ENCODE peak calls at places on chromosomes 12 and 14, in nine cellular contexts. S, J, R, L, V, T, Z, E and A are unnamed samples.

GRCh38 chr14:23620177-23620702 is 15.9 kb upstream of the DHRS2 start:
- DNase-seq in L (no peak), E (no peak), Z (no peak), T (no peak), J (no peak), R (no peak), S (no peak), V (no peak), A (no peak)

GRCh38 chr14:50631408-50631821 is 36.7 kb downstream of the SAV1 start:
- DNase-seq in V (no peak), T (no peak), E (no peak), S (no peak), J (no peak), Z (peak), R (no peak), L (no peak), A (no peak)

GRCh38 chr12:93784339-93785086 is 107.3 kb downstream of the CRADD start:
- DNase-seq in S (no peak), T (peak), J (peak), Z (no peak), L (peak), E (no peak), R (no peak), V (no peak), A (peak)

GRCh38 chr14:62736004-62736403 is 309.3 kb downstream of the KCNH5 start:
- DNase-seq in L (no peak), V (no peak), R (no peak), Z (no peak), E (no peak), J (no peak), T (no peak), S (no peak), A (no peak)

GRCh38 chr14:87156878-87157277 is 836.1 kb downstream of the GALC start:
- DNase-seq in V (no peak), E (no peak), J (no peak), S (no peak), L (no peak), T (no peak), Z (no peak), R (no peak), A (no peak)

GRCh38 chr14:103594265-103594664 is 31.5 kb downstream of the COA8 start:
- DNase-seq in E (peak), S (peak), J (peak), Z (peak), L (peak), T (peak), V (peak), R (no peak), A (peak)

GRCh38 chr14:104092931-104093365 is 7.4 kb downstream of the ASPG start:
- DNase-seq in L (no peak), J (no peak), T (no peak), E (no peak), S (no peak), R (peak), Z (no peak), V (no peak), A (no peak)

GRCh38 chr12:131085816-131086591 is 132.3 kb downstream of the ADGRD1 start:
- DNase-seq in S (no peak), J (no peak), Z (no peak), T (no peak), V (no peak), L (no peak), R (no peak), E (no peak), A (no peak)

GRCh38 chr12:29395356-29395755 is 14.4 kb upstream of the ERGIC2 start:
- DNase-seq in V (no peak), T (no peak), E (no peak), S (no peak), R (no peak), Z (no peak), L (no peak), J (no peak), A (no peak)

GRCh38 chr14:28774764-28775738 is 8.5 kb downstream of the FOXG1 start:
- DNase-seq in L (no peak), Z (no peak), J (no peak), S (no peak), V (no peak), E (no peak), T (no peak), R (no peak), A (no peak)

GRCh38 chr14:64800000-64800399 is 79.7 kb downstream of the SPTB start:
- DNase-seq in E (no peak), S (peak), T (peak), L (peak), J (peak), V (no peak), Z (peak), R (no peak), A (peak)
- TF ChIP-seq CTCF in E (peak), S (peak), T (peak), L (peak), J (peak), V (peak), Z (peak), R (peak), A (peak)

GRCh38 chr12:12127304-12127703 is 56.6 kb downstream of the BCL2L14 start:
- DNase-seq in J (no peak), T (no peak), E (no peak), L (no peak), R (no peak), Z (no peak), S (no peak), V (no peak), A (no peak)
- TF ChIP-seq CTCF in J (no peak), T (no peak), E (no peak), L (no peak), R (no peak), Z (no peak), S (no peak), V (no peak), A (no peak)

GRCh38 chr12:13080276-13080675 is 23.2 kb downstream of the GSG1 start:
- DNase-seq in V (no peak), E (no peak), S (no peak), L (no peak), T (no peak), R (no peak), J (no peak), Z (no peak), A (no peak)
- TF ChIP-seq CTCF in V (no peak), E (no peak), S (no peak), L (no peak), T (no peak), R (no peak), J (no peak), Z (no peak), A (no peak)

GRCh38 chr12:101924647-101925046 is 47.3 kb downstream of the DRAM1 start:
- DNase-seq in L (no peak), R (no peak), S (no peak), V (no peak), T (no peak), Z (peak), J (no peak), E (no peak), A (no peak)

GRCh38 chr12:101927042-101927441 is 49.7 kb downstream of the DRAM1 start:
- DNase-seq in R (no peak), T (peak), E (no peak), S (no peak), Z (no peak), L (peak), J (peak), V (peak), A (no peak)

GRCh38 chr12:101925352-101925751 is 48.0 kb downstream of the DRAM1 start:
- DNase-seq in V (peak), R (no peak), S (no peak), E (no peak), J (peak), Z (no peak), T (peak), L (peak), A (peak)

GRCh38 chr12:101927999-101928398 is 50.6 kb downstream of the DRAM1 start:
- DNase-seq in V (no peak), J (no peak), T (no peak), E (no peak), Z (no peak), L (no peak), R (no peak), S (no peak), A (no peak)

GRCh38 chr12:101925935-101926334 is 48.6 kb downstream of the DRAM1 start:
- DNase-seq in Z (no peak), T (no peak), E (no peak), R (no peak), S (no peak), J (peak), V (no peak), L (no peak), A (no peak)
- TF ChIP-seq CTCF in Z (no peak), T (no peak), E (no peak), R (no peak), S (no peak), J (no peak), V (no peak), L (no peak), A (no peak)

DNA sequence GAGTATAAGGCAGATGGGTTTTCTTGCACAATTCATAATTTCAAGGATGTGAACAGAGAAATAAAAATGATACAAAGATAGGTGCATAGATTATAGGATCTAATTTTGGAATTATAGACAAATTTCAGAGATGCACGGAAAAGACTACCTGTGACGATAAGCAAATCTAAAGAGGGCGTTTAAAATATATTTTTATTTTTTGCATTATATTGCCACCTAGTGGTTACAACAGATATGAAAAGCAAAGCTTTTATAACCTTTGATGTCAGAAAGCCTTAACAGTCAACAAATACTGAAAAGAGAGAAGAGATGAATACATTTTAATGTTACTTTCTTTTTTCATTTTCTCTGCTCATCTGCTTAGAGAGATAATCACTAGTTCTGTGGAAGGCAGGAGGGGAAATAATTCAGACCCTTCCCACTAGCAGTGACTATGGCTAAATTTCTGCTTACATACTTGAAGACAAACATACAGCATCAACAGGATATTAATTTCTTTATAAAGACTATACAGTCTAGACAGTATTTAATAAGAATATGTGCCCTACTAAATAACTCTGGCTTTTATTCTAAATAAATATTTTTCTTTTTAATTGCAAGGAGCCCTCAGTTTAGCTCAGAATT is 46.3 kb downstream of the NTS start:
- DNase-seq in R (no peak), S (no peak), T (peak), J (peak), Z (peak), L (peak), E (no peak), V (no peak), A (peak)
- TF ChIP-seq CTCF in R (peak), S (peak), T (no peak), J (peak), Z (peak), L (peak), E (peak), V (no peak), A (peak)